ENCODE peak calls at places on chromosomes 4 and X, in four cellular contexts. One of them, this sample, is unnamed.

GRCh38 chrX:53048169-53049126 is at the start of gene GPR173:
- DNase-seq in NCI-H748 treated with DMSO at 0.1 percent for 48 hours: peak; percentile 32
- DNase-seq in mucosa of gallbladder: no peak
- DNase-seq in germinal center: no peak
- DNase-seq in this sample: no peak

GRCh38 chrX:100673397-100673953 is 29.5 kb downstream of the SRPX2 start:
- DNase-seq in mucosa of gallbladder: no peak
- DNase-seq in NCI-H748 treated with DMSO at 0.1 percent for 48 hours: no peak
- DNase-seq in germinal center: no peak
- DNase-seq in this sample: no peak

GRCh38 chrX:57596109-57596870 is 4.5 kb downstream of the ZXDB start:
- DNase-seq in germinal center: no peak
- DNase-seq in NCI-H748 treated with DMSO at 0.1 percent for 48 hours: no peak
- DNase-seq in mucosa of gallbladder: no peak
- DNase-seq in this sample: no peak

GRCh38 chrX:73615022-73615421 is 52.0 kb downstream of the CHIC1 start:
- DNase-seq in NCI-H748 treated with DMSO at 0.1 percent for 48 hours: no peak
- DNase-seq in mucosa of gallbladder: no peak
- DNase-seq in germinal center: no peak
- DNase-seq in this sample: no peak

GRCh38 chrX:38899650-38900049 is 98.4 kb downstream of the MID1IP1 start:
- DNase-seq in mucosa of gallbladder: no peak
- DNase-seq in NCI-H748 treated with DMSO at 0.1 percent for 48 hours: no peak
- DNase-seq in germinal center: no peak
- DNase-seq in this sample: no peak

GRCh38 chr4:141807501-141807900 is 171.1 kb downstream of the IL15 start:
- DNase-seq in germinal center: no peak
- DNase-seq in NCI-H748 treated with DMSO at 0.1 percent for 48 hours: no peak
- DNase-seq in mucosa of gallbladder: no peak
- DNase-seq in this sample: no peak

GRCh38 chrX:41796050-41796449 is 72.1 kb downstream of the GPR82 start:
- DNase-seq in germinal center: no peak
- DNase-seq in NCI-H748 treated with DMSO at 0.1 percent for 48 hours: no peak
- DNase-seq in mucosa of gallbladder: no peak
- DNase-seq in this sample: no peak

GRCh38 chr4:144615182-144615581 is 30.8 kb upstream of the HHIP start:
- DNase-seq in NCI-H748 treated with DMSO at 0.1 percent for 48 hours: no peak
- DNase-seq in mucosa of gallbladder: no peak
- DNase-seq in germinal center: no peak
- DNase-seq in this sample: no peak

GRCh38 chr4:114384629-114385028 is 214.0 kb upstream of the UGT8 start:
- DNase-seq in germinal center: peak; percentile 3
- DNase-seq in mucosa of gallbladder: no peak
- DNase-seq in NCI-H748 treated with DMSO at 0.1 percent for 48 hours: no peak
- DNase-seq in this sample: peak; percentile 13

GRCh38 chr4:8469550-8469949 is 29.0 kb downstream of the TRMT44 start:
- DNase-seq in germinal center: no peak
- DNase-seq in NCI-H748 treated with DMSO at 0.1 percent for 48 hours: no peak
- DNase-seq in mucosa of gallbladder: no peak
- DNase-seq in this sample: no peak

GRCh38 chr4:6767725-6768538 is 14.6 kb upstream of the KIAA0232 start:
- DNase-seq in mucosa of gallbladder: no peak
- DNase-seq in germinal center: no peak
- DNase-seq in NCI-H748 treated with DMSO at 0.1 percent for 48 hours: no peak
- DNase-seq in this sample: no peak

GRCh38 chr4:154854362-154854761 is 73.3 kb downstream of the RBM46 start:
- DNase-seq in germinal center: no peak
- DNase-seq in NCI-H748 treated with DMSO at 0.1 percent for 48 hours: no peak
- DNase-seq in mucosa of gallbladder: no peak
- DNase-seq in this sample: no peak

GRCh38 chr4:2070421-2071251 is 11.5 kb downstream of the NAT8L start:
- DNase-seq in mucosa of gallbladder: no peak
- DNase-seq in germinal center: no peak
- DNase-seq in NCI-H748 treated with DMSO at 0.1 percent for 48 hours: no peak
- DNase-seq in this sample: no peak

GRCh38 chr4:150708004-150708403 is 126.1 kb downstream of the MAB21L2 start:
- DNase-seq in mucosa of gallbladder: no peak
- DNase-seq in NCI-H748 treated with DMSO at 0.1 percent for 48 hours: no peak
- DNase-seq in germinal center: no peak
- DNase-seq in this sample: no peak

GRCh38 chr4:111678466-111678865 is 466.8 kb upstream of the FAM241A start:
- DNase-seq in NCI-H748 treated with DMSO at 0.1 percent for 48 hours: no peak
- DNase-seq in mucosa of gallbladder: no peak
- DNase-seq in germinal center: no peak
- DNase-seq in this sample: no peak

This sample was measured in AML-193.